ENCODE peak calls at places on chromosome 18, in four cellular contexts. D is gastrocnemius medialis, S is fibroblast of pulmonary artery, A is endodermal cell. G is an unnamed sample.

GRCh38 chr18:2955966-2956521 is 56.9 kb downstream of the LPIN2 start:
- DNase-seq in D (no peak), S (peak; percentile 45), A (no peak), G (no peak)

GRCh38 chr18:9855686-9856085 is 30.1 kb upstream of the TXNDC2 start:
- DNase-seq in D (no peak), S (no peak), A (no peak), G (no peak)

GRCh38 chr18:59044855-59045254 is 94.8 kb upstream of the SEC11C start:
- DNase-seq in D (no peak), S (no peak), A (no peak), G (no peak)

GRCh38 chr18:69400976-69401474 is 337 bp downstream of the DOK6 start:
- DNase-seq in D (no peak), S (peak; percentile 26), A (peak; percentile 78), G (no peak)

GRCh38 chr18:49685231-49685942 is 123.5 kb downstream of the LIPG start:
- DNase-seq in D (no peak), S (peak; percentile 99), A (no peak), G (peak; percentile 40)

GRCh38 chr18:20971886-20972267 is 139.7 kb downstream of the ROCK1 start:
- DNase-seq in D (no peak), S (peak; percentile 55), A (no peak), G (peak; percentile 47)

GRCh38 chr18:39455300-39455699 is 1889.7 kb upstream of the CELF4 start:
- DNase-seq in D (no peak), S (peak; percentile 77), A (no peak), G (peak; percentile 93)

GRCh38 chr18:63707816-63708215 is 5.1 kb downstream of the SERPINB11 start:
- DNase-seq in D (no peak), S (no peak), A (no peak), G (no peak)

GRCh38 chr18:74512321-74513053 is 16.3 kb downstream of the CNDP2 start:
- DNase-seq in D (no peak), S (no peak), A (no peak), G (no peak)

GRCh38 chr18:59892123-59892522 is 7.7 kb upstream of the PMAIP1 start:
- DNase-seq in D (no peak), S (no peak), A (peak; percentile 5), G (no peak)

GRCh38 chr18:35345460-35345921 is 1.3 kb upstream of the ZNF24 start:
- DNase-seq in D (no peak), S (peak; percentile 36), A (no peak), G (no peak)

GRCh38 chr18:28794459-28795245 is 617.7 kb upstream of the CDH2 start:
- DNase-seq in D (no peak), S (peak; percentile 94), A (no peak), G (peak; percentile 88)

GRCh38 chr18:25621144-25621543 is 269.2 kb upstream of the ZNF521 start:
- DNase-seq in D (no peak), S (no peak), A (no peak), G (no peak)

GRCh38 chr18:48167901-48168300 is 237.4 kb upstream of the SMAD2 start:
- DNase-seq in D (no peak), S (no peak), A (no peak), G (no peak)

GRCh38 chr18:74388227-74388626 is 68.9 kb downstream of the DIPK1C start:
- DNase-seq in D (no peak), S (no peak), A (no peak), G (peak; percentile 16)

GRCh38 chr18:49343179-49343578 is 117.3 kb downstream of the DYM start:
- DNase-seq in D (no peak), S (no peak), A (no peak), G (no peak)

GRCh38 chr18:21894619-21895367 is 154.2 kb downstream of the MIB1 start:
- DNase-seq in D (no peak), S (peak; percentile 71), A (no peak), G (peak; percentile 60)

GRCh38 chr18:74498712-74499629 is 2.8 kb downstream of the CNDP2 start:
- DNase-seq in D (no peak), S (no peak), A (no peak), G (peak; percentile 41)

GRCh38 chr18:49910019-49910418 is 96.7 kb upstream of the ACAA2 start:
- DNase-seq in D (no peak), S (no peak), A (no peak), G (no peak)

GRCh38 chr18:10518595-10519273 is 7.1 kb upstream of the NAPG start:
- DNase-seq in D (peak; percentile 25), S (peak; percentile 52), A (no peak), G (no peak)

GRCh38 chr18:59308201-59309014 is 10.0 kb downstream of the CPLX4 start:
- DNase-seq in D (peak; percentile 36), S (peak; percentile 62), A (peak; percentile 92), G (peak; percentile 72)

GRCh38 chr18:32674491-32674890 is 98.3 kb downstream of the KLHL14 start:
- DNase-seq in D (no peak), S (no peak), A (no peak), G (peak; percentile 31)

GRCh38 chr18:53148056-53148574 is 808.1 kb downstream of the DCC start:
- DNase-seq in D (no peak), S (no peak), A (no peak), G (no peak)

GRCh38 chr18:74294526-74294925 is 2.8 kb upstream of the CYB5A start:
- DNase-seq in D (no peak), S (no peak), A (no peak), G (no peak)

GRCh38 chr18:48460929-48461583 is 51.9 kb upstream of the ZBTB7C start:
- DNase-seq in D (no peak), S (peak; percentile 27), A (no peak), G (no peak)

GRCh38 chr18:53819671-53820070 is 404.8 kb downstream of the MBD2 start:
- DNase-seq in D (no peak), S (no peak), A (no peak), G (no peak)

GRCh38 chr18:75341267-75341666 is 86.2 kb downstream of the SMIM21 start:
- DNase-seq in D (no peak), S (peak; percentile 1), A (peak; percentile 68), G (no peak)

GRCh38 chr18:56869189-56869777 is 218.1 kb downstream of the WDR7 start:
- DNase-seq in D (no peak), S (peak; percentile 80), A (peak; percentile 47), G (peak; percentile 52)

GRCh38 chr18:57974585-57974984 is 69.4 kb upstream of the NEDD4L start:
- DNase-seq in D (no peak), S (no peak), A (no peak), G (no peak)

GRCh38 chr18:57975805-57976204 is 68.2 kb upstream of the NEDD4L start:
- DNase-seq in D (no peak), S (no peak), A (no peak), G (no peak)

GRCh38 chr18:57973889-57974288 is 70.1 kb upstream of the NEDD4L start:
- DNase-seq in D (no peak), S (no peak), A (no peak), G (no peak)

GRCh38 chr18:57969824-57970223 is 74.2 kb upstream of the NEDD4L start:
- DNase-seq in D (no peak), S (no peak), A (no peak), G (no peak)

GRCh38 chr18:57970356-57971095 is 73.5 kb upstream of the NEDD4L start:
- DNase-seq in D (no peak), S (no peak), A (peak; percentile 84), G (peak; percentile 32)
- TF ChIP-seq CTCF in D (no peak), S (peak; percentile 23), A (peak; percentile 85), G (peak; percentile 36)

GRCh38 chr18:76446321-76446720 is 48.7 kb downstream of the ZNF516 start:
- DNase-seq in D (no peak), S (no peak), A (no peak), G (no peak)

GRCh38 chr18:76445275-76445674 is 49.8 kb downstream of the ZNF516 start:
- DNase-seq in D (no peak), S (peak; percentile 88), A (no peak), G (peak; percentile 62)

GRCh38 chr18:76446746-76447267 is 48.2 kb downstream of the ZNF516 start:
- DNase-seq in D (no peak), S (no peak), A (no peak), G (no peak)

GRCh38 chr18:76444436-76445105 is 50.5 kb downstream of the ZNF516 start:
- DNase-seq in D (no peak), S (no peak), A (no peak), G (no peak)

GRCh38 chr18:76445741-76446232 is 49.3 kb downstream of the ZNF516 start:
- DNase-seq in D (no peak), S (no peak), A (peak; percentile 39), G (no peak)
- TF ChIP-seq CTCF in D (no peak), S (no peak), A (no peak), G (no peak)

DNA sequence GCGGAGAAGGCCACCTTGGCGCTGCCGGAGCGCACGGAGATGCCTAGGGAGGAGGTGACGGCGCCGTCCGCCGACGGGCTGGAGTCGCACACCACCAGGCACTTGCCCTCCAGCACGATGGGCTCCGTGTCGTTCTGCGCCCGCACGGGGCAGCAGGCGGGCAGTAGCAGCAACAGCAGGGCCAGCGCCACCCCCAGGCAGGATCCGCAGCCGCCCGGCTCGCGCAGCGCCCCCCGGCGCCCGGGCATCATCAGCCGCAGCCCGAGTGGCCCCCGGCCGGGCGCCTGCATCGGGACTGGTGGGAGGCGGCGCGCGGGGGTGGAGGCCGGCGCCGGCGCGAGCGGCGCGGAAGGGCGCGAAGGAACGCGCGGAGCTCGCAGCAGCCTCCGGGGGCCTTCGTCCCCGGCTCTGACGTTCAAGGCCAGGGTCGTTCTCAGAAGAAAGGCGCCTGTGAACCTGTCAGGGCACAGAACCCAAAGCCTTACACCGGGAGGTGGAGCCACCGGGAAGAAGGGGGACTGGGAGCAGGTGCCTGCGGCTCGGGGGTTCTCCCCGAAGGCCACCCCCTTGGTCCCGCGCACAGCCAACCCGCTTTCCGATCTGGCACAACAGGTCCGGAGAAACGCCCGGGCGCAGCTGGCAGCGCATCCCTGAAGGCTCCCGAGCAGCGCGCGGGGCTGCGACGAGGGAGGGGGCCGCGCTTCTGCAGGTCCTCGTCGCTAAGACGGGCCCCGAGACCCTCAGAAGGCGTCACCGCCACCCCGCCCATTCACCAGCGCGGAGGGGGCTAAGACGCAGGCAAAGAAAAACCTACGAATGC is 2.1 kb downstream of the CBLN2 start:
- DNase-seq in D (no peak), S (no peak), A (peak; percentile 90), G (no peak)
- TF ChIP-seq CTCF in D (no peak), S (no peak), A (peak; percentile 77), G (no peak)

GRCh38 chr18:13245481-13246000 is 27.0 kb downstream of the LDLRAD4 start:
- DNase-seq in D (no peak), S (no peak), A (peak; percentile 44), G (no peak)
- TF ChIP-seq CTCF in D (no peak), S (no peak), A (no peak), G (no peak)

DNA sequence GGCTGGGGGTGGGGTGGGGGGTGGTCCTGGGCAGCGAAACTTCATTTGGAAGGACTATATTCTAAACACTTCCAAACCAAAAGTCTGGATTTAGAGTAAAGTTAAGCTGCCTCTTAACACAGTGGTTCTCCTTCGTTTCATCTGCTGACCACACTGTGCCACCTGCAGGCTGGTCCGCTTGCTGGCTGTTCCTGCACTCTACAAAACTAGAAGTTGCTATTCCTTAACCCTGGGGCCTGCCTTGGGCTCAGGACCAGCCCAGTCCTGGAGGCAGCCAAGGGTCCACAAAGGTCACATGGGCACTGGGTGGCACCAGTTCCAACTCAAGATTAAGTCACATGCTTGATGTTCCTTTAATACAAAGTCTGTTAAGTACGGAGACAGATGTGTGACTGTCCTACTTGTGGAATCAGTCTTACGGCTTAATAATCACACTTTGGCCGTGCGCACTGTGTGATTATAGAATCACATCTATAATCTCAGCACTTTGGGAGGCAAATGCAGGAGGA is 195.4 kb downstream of the FAM210A start:
- DNase-seq in D (peak; percentile 57), S (peak; percentile 55), A (peak; percentile 82), G (peak; percentile 15)
- TF ChIP-seq CTCF in D (peak; percentile 60), S (peak; percentile 44), A (peak; percentile 73), G (no peak)

GRCh38 chr18:45423664-45424063 is 191.6 kb upstream of the SLC14A2 start:
- DNase-seq in D (no peak), S (no peak), A (no peak), G (no peak)
- TF ChIP-seq CTCF in D (no peak), S (no peak), A (no peak), G (no peak)

G was measured in MCF 10A.